ENCODE peak calls at places on chromosomes 12 and 14, in six cellular contexts. Z is endothelial cell of umbilical vein, I is OCI-LY7, N is PC-3, E is fibroblast of lung, Y is GM23248. Q is an unnamed sample. For H4K20me1, the result is how much of the 10 kb centered on the place peaks cover.

GRCh38 chr14:24427537-24428508 is 1.6 kb downstream of the CBLN3 start:
- DNase-seq in Z (no peak), I (no peak), N (no peak), E (no peak), Y (no peak), Q (no peak)

GRCh38 chr14:78950654-78951053 is 780.5 kb downstream of the NRXN3 start:
- DNase-seq in Z (peak), I (no peak), N (peak), E (no peak), Y (peak), Q (no peak)

GRCh38 chr14:103518416-103519042 is 4.1 kb downstream of the CKB start:
- DNase-seq in Z (peak), I (peak), N (peak), E (peak), Y (peak), Q (peak)

GRCh38 chr12:11347810-11348209 is 37.6 kb upstream of the PRB4 start:
- DNase-seq in Z (no peak), I (peak), N (peak), E (no peak), Y (no peak), Q (no peak)

GRCh38 chr14:103436533-103436932 is 51.3 kb downstream of the MARK3 start:
- DNase-seq in Z (no peak), I (no peak), N (peak), E (peak), Y (peak), Q (no peak)

GRCh38 chr12:2372735-2373134 is 319.9 kb downstream of the CACNA1C start:
- DNase-seq in Z (no peak), I (no peak), N (no peak), E (no peak), Y (no peak), Q (no peak)

GRCh38 chr14:28767239-28767850 is 758 bp downstream of the FOXG1 start:
- DNase-seq in Z (no peak), I (no peak), N (no peak), E (no peak), Y (no peak), Q (no peak)

GRCh38 chr12:2895511-2895910 is 4.8 kb downstream of the TULP3 start:
- DNase-seq in Z (no peak), I (no peak), N (no peak), E (no peak), Y (peak), Q (no peak)

GRCh38 chr14:105861985-105862465 is 335.6 kb downstream of the TMEM121 start:
- DNase-seq in Z (no peak), I (peak), N (no peak), E (no peak), Y (no peak), Q (no peak)

GRCh38 chr12:46915082-46915481 is 89.3 kb upstream of the SLC38A4 start:
- DNase-seq in Z (no peak), I (no peak), N (peak), E (peak), Y (peak), Q (no peak)

GRCh38 chr14:73888460-73888725 is 1.7 kb downstream of the ZNF410 start:
- DNase-seq in Z (peak), I (no peak), N (peak), E (no peak), Y (peak), Q (no peak)

GRCh38 chr12:61272441-61272840 is 987.8 kb upstream of the USP15 start:
- DNase-seq in Z (no peak), I (no peak), N (peak), E (peak), Y (no peak), Q (no peak)

GRCh38 chr14:48670939-48671338 is 915.2 kb downstream of the RPS29 start:
- DNase-seq in Z (no peak), I (no peak), N (no peak), E (no peak), Y (no peak), Q (no peak)

GRCh38 chr12:129067482-129067881 is 214.2 kb downstream of the GLT1D1 start:
- DNase-seq in Z (no peak), I (no peak), N (no peak), E (no peak), Y (no peak), Q (no peak)

GRCh38 chr12:112381421-112381897 is 772 bp downstream of the HECTD4 start:
- DNase-seq in Z (peak), I (peak), N (peak), E (no peak), Y (peak), Q (peak)

GRCh38 chr12:66066071-66066928 is 64.2 kb downstream of the LLPH start:
- DNase-seq in Z (peak), I (no peak), N (no peak), E (peak), Y (peak), Q (peak)

GRCh38 chr12:50948798-50949197 is 3.5 kb upstream of the HIGD1C start:
- DNase-seq in Z (no peak), I (no peak), N (no peak), E (no peak), Y (peak), Q (peak)

GRCh38 chr14:64625363-64626232 is 75.8 kb downstream of the PPP1R36 start:
- DNase-seq in Z (peak), I (no peak), N (no peak), E (no peak), Y (no peak), Q (no peak)

GRCh38 chr12:46390304-46390703 is 17.7 kb upstream of the SLC38A2 start:
- DNase-seq in Z (no peak), I (no peak), N (no peak), E (no peak), Y (no peak), Q (no peak)

GRCh38 chr12:10633541-10633940 is 20.1 kb upstream of the MAGOHB start:
- DNase-seq in Z (no peak), I (no peak), N (no peak), E (no peak), Y (no peak), Q (no peak)

GRCh38 chr12:113142173-113142885 is 6.8 kb upstream of the RASAL1 start:
- DNase-seq in Z (no peak), I (no peak), N (no peak), E (no peak), Y (no peak), Q (peak)

GRCh38 chr14:33357225-33358010 is 418.7 kb downstream of the NPAS3 start:
- DNase-seq in Z (no peak), I (no peak), N (no peak), E (no peak), Y (no peak), Q (no peak)

GRCh38 chr12:117494833-117495714 is 133.6 kb upstream of the NOS1 start:
- DNase-seq in Z (no peak), I (no peak), N (peak), E (no peak), Y (no peak), Q (no peak)

GRCh38 chr14:53938126-53938671 is 18.4 kb downstream of the BMP4 start:
- DNase-seq in Z (peak), I (no peak), N (peak), E (no peak), Y (no peak), Q (no peak)

GRCh38 chr14:50675597-50675996 is 7.5 kb upstream of the SAV1 start:
- DNase-seq in Z (no peak), I (no peak), N (peak), E (no peak), Y (peak), Q (no peak)

GRCh38 chr14:100898935-100899840 is 4.3 kb downstream of the RTL1 start:
- DNase-seq in Z (peak), I (no peak), N (no peak), E (no peak), Y (no peak), Q (peak)

GRCh38 chr12:12432373-12432772 is 75.5 kb downstream of the BORCS5 start:
- DNase-seq in Z (peak), I (no peak), N (peak), E (peak), Y (peak), Q (no peak)

GRCh38 chr12:109818900-109819500 is 14.2 kb downstream of the TRPV4 start:
- DNase-seq in Z (no peak), I (no peak), N (peak), E (peak), Y (peak), Q (peak)

DNA sequence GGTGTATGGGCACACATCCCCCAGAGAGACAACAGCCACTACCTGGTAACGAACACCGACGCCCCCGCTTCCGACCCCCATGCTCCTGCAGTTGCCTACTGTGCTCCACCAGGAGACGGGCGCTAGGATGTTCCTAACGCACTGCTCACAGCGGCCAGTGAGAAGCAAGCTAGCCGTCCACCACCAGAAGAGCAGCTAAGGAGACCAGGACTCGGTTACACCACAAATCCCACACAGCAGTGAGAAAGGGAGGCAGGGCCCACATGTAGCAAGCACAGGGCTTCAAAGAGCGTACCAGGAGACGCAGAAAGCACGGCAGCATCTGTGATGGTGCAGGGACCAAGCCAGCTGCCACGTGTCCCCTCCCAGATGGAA is 117.0 kb downstream of the NCOR2 start:
- DNase-seq in Z (no peak), I (no peak), N (no peak), E (no peak), Y (no peak), Q (no peak)
- H4K20me1 ChIP-seq in Z (under half), I (under half), N (under half), E (under half), Y (under half), Q (under half)

GRCh38 chr14:61706096-61706690 is 10.9 kb downstream of the HIF1A start:
- DNase-seq in Z (no peak), I (no peak), N (no peak), E (no peak), Y (peak), Q (no peak)

GRCh38 chr14:61705017-61705416 is 9.7 kb downstream of the HIF1A start:
- DNase-seq in Z (no peak), I (no peak), N (no peak), E (no peak), Y (peak), Q (no peak)

GRCh38 chr14:61701946-61702345 is 6.6 kb downstream of the HIF1A start:
- DNase-seq in Z (no peak), I (no peak), N (no peak), E (no peak), Y (peak), Q (no peak)

GRCh38 chr14:61703342-61704129 is 8.2 kb downstream of the HIF1A start:
- DNase-seq in Z (no peak), I (no peak), N (no peak), E (no peak), Y (peak), Q (no peak)

GRCh38 chr14:61704554-61704953 is 9.2 kb downstream of the HIF1A start:
- DNase-seq in Z (no peak), I (no peak), N (no peak), E (no peak), Y (peak), Q (no peak)
- H4K20me1 ChIP-seq in Z (under half), I (half or more), N (half or more), E (under half), Y (half or more), Q (half or more)

DNA sequence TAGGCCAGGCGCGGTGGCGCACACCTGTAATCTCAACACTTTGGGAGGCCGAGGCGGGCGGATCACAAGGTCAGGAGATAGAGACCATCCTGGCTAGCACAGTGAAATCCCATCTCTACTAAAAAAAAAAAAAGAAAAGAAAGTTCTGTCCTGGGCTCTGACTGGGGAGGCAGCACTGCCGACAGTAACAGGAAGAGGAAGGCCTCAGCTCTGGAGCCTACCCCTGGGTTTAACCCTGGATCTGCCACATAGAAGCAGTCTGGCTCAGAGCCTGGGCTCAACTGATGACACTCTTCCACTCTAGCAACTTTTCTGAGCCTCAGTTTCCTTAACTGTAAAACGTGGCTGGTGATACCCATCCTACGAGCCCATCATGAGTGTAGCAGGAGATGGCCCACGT is 60.5 kb downstream of the ACTN1 start:
- DNase-seq in Z (no peak), I (no peak), N (no peak), E (no peak), Y (no peak), Q (peak)
- H4K20me1 ChIP-seq in Z (under half), I (under half), N (half or more), E (under half), Y (under half), Q (half or more)

GRCh38 chr12:132395192-132395907 is 66.0 kb upstream of the GALNT9 start:
- DNase-seq in Z (no peak), I (no peak), N (no peak), E (no peak), Y (no peak), Q (no peak)
- H4K20me1 ChIP-seq in Z (under half), I (under half), N (under half), E (under half), Y (under half), Q (under half)

GRCh38 chr12:25585662-25586061 is 32.6 kb upstream of the LMNTD1 start:
- DNase-seq in Z (no peak), I (no peak), N (no peak), E (no peak), Y (peak), Q (no peak)
- H4K20me1 ChIP-seq in Z (under half), I (under half), N (under half), E (under half), Y (under half), Q (under half)

DNA sequence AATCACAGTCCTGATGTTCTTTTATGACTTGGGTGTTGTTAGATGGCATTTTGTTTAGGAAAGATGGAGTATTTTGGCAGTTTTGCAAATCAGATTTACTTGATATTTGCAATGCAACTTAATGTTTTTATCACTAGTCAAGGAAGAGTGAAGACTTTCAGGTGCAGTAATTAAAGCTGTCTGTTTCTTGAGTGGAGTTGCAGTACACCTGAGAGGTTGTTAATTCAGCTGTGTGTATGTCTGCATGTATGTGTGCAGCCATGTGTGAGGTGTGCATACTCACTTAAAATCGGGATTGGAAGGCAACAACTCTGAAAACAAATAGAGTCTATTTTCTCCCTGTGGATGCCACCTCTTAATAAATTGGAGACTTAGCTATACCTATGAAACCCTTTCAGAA is 94.5 kb downstream of the RMST start:
- DNase-seq in Z (peak), I (no peak), N (no peak), E (no peak), Y (no peak), Q (no peak)
- H4K20me1 ChIP-seq in Z (under half), I (under half), N (under half), E (under half), Y (under half), Q (under half)

DNA sequence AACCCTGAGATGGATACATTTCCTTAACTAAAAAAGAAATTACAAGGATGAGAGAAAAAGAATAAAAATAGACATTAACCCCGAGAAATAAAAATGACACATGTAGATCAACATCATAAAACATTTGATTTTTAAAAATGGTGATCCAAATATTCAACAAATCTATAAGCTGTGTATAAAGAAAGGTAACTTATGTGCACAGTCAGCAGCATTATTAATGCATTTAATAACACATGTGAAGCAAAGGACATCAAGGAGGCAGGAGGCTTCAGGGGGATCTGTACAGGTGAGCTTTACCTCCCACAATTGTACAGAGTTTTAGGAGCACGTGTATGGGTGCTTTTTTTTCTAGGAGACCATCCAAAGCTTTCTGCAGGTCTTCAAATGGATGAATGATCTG is 76.1 kb downstream of the MED13L start:
- DNase-seq in Z (no peak), I (no peak), N (no peak), E (no peak), Y (no peak), Q (no peak)
- H4K20me1 ChIP-seq in Z (under half), I (under half), N (under half), E (under half), Y (under half), Q (half or more)

GRCh38 chr12:95440401-95440800 is 33.6 kb upstream of the METAP2 start:
- DNase-seq in Z (no peak), I (peak), N (no peak), E (peak), Y (peak), Q (no peak)

GRCh38 chr12:95443458-95443857 is 30.5 kb upstream of the METAP2 start:
- DNase-seq in Z (no peak), I (peak), N (no peak), E (no peak), Y (no peak), Q (no peak)

GRCh38 chr12:95446511-95446910 is 27.4 kb upstream of the METAP2 start:
- DNase-seq in Z (no peak), I (no peak), N (no peak), E (peak), Y (no peak), Q (peak)

DNA sequence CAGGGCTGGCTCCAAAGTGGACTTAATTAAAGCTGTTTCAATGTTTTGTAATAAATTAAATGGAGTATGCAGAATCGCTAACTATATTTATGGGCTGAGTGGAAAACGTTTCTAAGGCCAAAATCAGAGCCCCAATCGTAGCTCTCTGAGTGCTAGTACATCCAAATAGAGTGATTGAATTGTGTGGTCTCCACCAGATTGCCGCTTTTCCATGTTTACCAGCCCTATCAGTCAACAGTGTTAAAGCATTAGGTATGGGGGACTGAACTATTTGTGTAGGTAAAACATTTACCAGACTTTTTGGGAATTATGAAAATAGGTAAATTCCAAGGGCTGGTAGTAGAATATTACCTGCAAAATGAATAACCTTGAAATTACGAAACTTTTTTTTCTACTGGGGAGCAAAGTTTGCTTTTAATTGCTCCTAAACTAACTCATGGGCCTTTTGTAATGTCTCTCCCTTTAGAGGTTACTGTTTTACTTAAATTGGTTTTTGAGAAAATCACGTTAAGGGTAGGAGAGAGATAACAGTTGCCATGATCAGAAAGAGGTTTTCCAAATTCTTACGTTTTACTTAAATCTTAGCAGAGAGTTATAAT is 28.0 kb upstream of the METAP2 start:
- DNase-seq in Z (no peak), I (no peak), N (no peak), E (no peak), Y (no peak), Q (peak)
- H4K20me1 ChIP-seq in Z (under half), I (under half), N (under half), E (under half), Y (under half), Q (under half)